ENCODE peak calls at places on chromosomes 13 and 19, in nine cellular contexts. H, Y, Z, L, W, Q, E, R and D are unnamed samples.

GRCh38 chr19:46654621-46655152 is 6.3 kb downstream of the DACT3 start:
- DNase-seq in H (peak), Y (no peak), Z (no peak), L (peak), W (no peak), Q (no peak), E (peak), R (no peak), D (no peak)

GRCh38 chr13:26561636-26562537 is 4.4 kb downstream of the WASF3 start:
- DNase-seq in H (no peak), Y (no peak), Z (no peak), L (peak), W (no peak), Q (no peak), E (peak), R (no peak), D (peak)

GRCh38 chr19:958967-959685 is 25.0 kb upstream of the WDR18 start:
- DNase-seq in H (no peak), Y (no peak), Z (no peak), L (peak), W (no peak), Q (no peak), E (peak), R (no peak), D (peak)

GRCh38 chr13:24293761-24294160 is 15.6 kb upstream of the C1QTNF9 start:
- DNase-seq in H (no peak), Y (no peak), Z (peak), L (no peak), W (no peak), Q (no peak), E (no peak), R (no peak), D (no peak)

GRCh38 chr13:32894589-32895001 is 121.6 kb upstream of the KL start:
- DNase-seq in H (no peak), Y (no peak), Z (no peak), L (no peak), W (no peak), Q (no peak), E (peak), R (no peak), D (peak)

GRCh38 chr13:36251528-36251927 is 37.2 kb upstream of the SOHLH2 start:
- DNase-seq in H (no peak), Y (no peak), Z (no peak), L (no peak), W (no peak), Q (no peak), E (peak), R (no peak), D (peak)

GRCh38 chr13:45472171-45472705 is 7.5 kb downstream of the COG3 start:
- DNase-seq in H (no peak), Y (no peak), Z (no peak), L (no peak), W (no peak), Q (no peak), E (no peak), R (no peak), D (no peak)

GRCh38 chr19:42216653-42217521 is 590 bp downstream of the DEDD2 start:
- DNase-seq in H (peak), Y (no peak), Z (peak), L (peak), W (peak), Q (no peak), E (peak), R (peak), D (peak)

GRCh38 chr13:102312841-102313240 is 89.0 kb downstream of the FGF14 start:
- DNase-seq in H (no peak), Y (no peak), Z (no peak), L (no peak), W (no peak), Q (no peak), E (no peak), R (no peak), D (no peak)

GRCh38 chr13:113407531-113408393 is 43.8 kb upstream of the GRTP1 start:
- DNase-seq in H (peak), Y (no peak), Z (no peak), L (no peak), W (no peak), Q (no peak), E (no peak), R (no peak), D (no peak)

GRCh38 chr19:48029431-48029830 is 14.4 kb downstream of the CABP5 start:
- DNase-seq in H (no peak), Y (no peak), Z (no peak), L (no peak), W (no peak), Q (no peak), E (no peak), R (no peak), D (no peak)

GRCh38 chr19:17244618-17245534 is 843 bp downstream of the NR2F6 start:
- DNase-seq in H (no peak), Y (no peak), Z (peak), L (no peak), W (no peak), Q (no peak), E (no peak), R (peak), D (peak)

GRCh38 chr13:96053003-96053703 is at the start of gene UGGT2:
- DNase-seq in H (peak), Y (no peak), Z (peak), L (peak), W (no peak), Q (peak), E (peak), R (peak), D (peak)

GRCh38 chr19:17358395-17358794 is 18.7 kb downstream of the PLVAP start:
- DNase-seq in H (peak), Y (no peak), Z (no peak), L (no peak), W (no peak), Q (no peak), E (no peak), R (no peak), D (no peak)

GRCh38 chr13:59744747-59745394 is 418.9 kb downstream of the DIAPH3 start:
- DNase-seq in H (no peak), Y (no peak), Z (no peak), L (no peak), W (no peak), Q (no peak), E (peak), R (no peak), D (no peak)

GRCh38 chr13:77136902-77137420 is 110.0 kb upstream of the FBXL3 start:
- DNase-seq in H (no peak), Y (no peak), Z (no peak), L (no peak), W (no peak), Q (no peak), E (peak), R (no peak), D (peak)

GRCh38 chr13:40486518-40487163 is 179.8 kb downstream of the FOXO1 start:
- DNase-seq in H (no peak), Y (no peak), Z (no peak), L (no peak), W (no peak), Q (no peak), E (no peak), R (no peak), D (no peak)

GRCh38 chr13:42337808-42338600 is 66.1 kb downstream of the AKAP11 start:
- DNase-seq in H (no peak), Y (no peak), Z (no peak), L (no peak), W (no peak), Q (no peak), E (no peak), R (no peak), D (no peak)

GRCh38 chr13:45340422-45341033 is 455 bp downstream of the TPT1 start:
- DNase-seq in H (peak), Y (peak), Z (peak), L (peak), W (peak), Q (peak), E (peak), R (peak), D (peak)

GRCh38 chr13:68190826-68191225 is 960.7 kb upstream of the PCDH9 start:
- DNase-seq in H (no peak), Y (no peak), Z (no peak), L (peak), W (no peak), Q (no peak), E (no peak), R (no peak), D (peak)

GRCh38 chr13:80551650-80552497 is 210.9 kb upstream of the SPRY2 start:
- DNase-seq in H (no peak), Y (no peak), Z (no peak), L (no peak), W (no peak), Q (no peak), E (no peak), R (no peak), D (peak)

GRCh38 chr13:51614350-51614786 is 30.1 kb downstream of the WDFY2 start:
- DNase-seq in H (no peak), Y (peak), Z (no peak), L (no peak), W (peak), Q (no peak), E (no peak), R (peak), D (no peak)

GRCh38 chr19:28176193-28176592 is 1036.8 kb downstream of the UQCRFS1 start:
- DNase-seq in H (no peak), Y (no peak), Z (no peak), L (no peak), W (no peak), Q (no peak), E (no peak), R (no peak), D (no peak)

GRCh38 chr13:99677388-99677951 is 176.2 kb downstream of the TM9SF2 start:
- DNase-seq in H (no peak), Y (no peak), Z (no peak), L (no peak), W (no peak), Q (no peak), E (peak), R (no peak), D (no peak)

GRCh38 chr19:50870417-50871089 is 2.7 kb upstream of the KLK2 start:
- DNase-seq in H (no peak), Y (no peak), Z (no peak), L (peak), W (no peak), Q (no peak), E (peak), R (no peak), D (no peak)

GRCh38 chr19:16446108-16447014 is 25.4 kb downstream of the EPS15L1 start:
- DNase-seq in H (no peak), Y (no peak), Z (no peak), L (no peak), W (no peak), Q (no peak), E (no peak), R (no peak), D (no peak)

GRCh38 chr13:45768668-45769067 is 66.5 kb downstream of the CBY2 start:
- DNase-seq in H (no peak), Y (no peak), Z (no peak), L (no peak), W (no peak), Q (no peak), E (no peak), R (no peak), D (no peak)

GRCh38 chr13:92303428-92303827 is 905.0 kb downstream of the GPC5 start:
- DNase-seq in H (no peak), Y (no peak), Z (no peak), L (no peak), W (no peak), Q (no peak), E (peak), R (no peak), D (no peak)

GRCh38 chr19:1070576-1070930 is 3.6 kb downstream of the ARHGAP45 start:
- DNase-seq in H (no peak), Y (no peak), Z (no peak), L (no peak), W (no peak), Q (no peak), E (no peak), R (no peak), D (no peak)

GRCh38 chr13:31094331-31095015 is 67.2 kb downstream of the HSPH1 start:
- DNase-seq in H (no peak), Y (no peak), Z (no peak), L (no peak), W (no peak), Q (no peak), E (no peak), R (no peak), D (peak)

GRCh38 chr19:2976609-2977000 is 759 bp upstream of the TLE6 start:
- DNase-seq in H (no peak), Y (no peak), Z (no peak), L (no peak), W (no peak), Q (no peak), E (no peak), R (no peak), D (no peak)

GRCh38 chr13:37681295-37682032 is 82.9 kb upstream of the POSTN start:
- DNase-seq in H (no peak), Y (no peak), Z (no peak), L (no peak), W (no peak), Q (no peak), E (peak), R (no peak), D (peak)

GRCh38 chr13:71578048-71578447 is 289.0 kb downstream of the DACH1 start:
- DNase-seq in H (no peak), Y (no peak), Z (no peak), L (no peak), W (no peak), Q (no peak), E (no peak), R (no peak), D (no peak)

GRCh38 chr19:21158523-21159135 is 16.8 kb downstream of the ZNF431 start:
- DNase-seq in H (no peak), Y (no peak), Z (no peak), L (no peak), W (no peak), Q (no peak), E (peak), R (no peak), D (peak)

GRCh38 chr19:17902701-17903100 is 30.1 kb upstream of the CCDC124 start:
- DNase-seq in H (no peak), Y (no peak), Z (no peak), L (no peak), W (peak), Q (no peak), E (peak), R (no peak), D (peak)

GRCh38 chr19:34131100-34131499 is 41.2 kb upstream of the LSM14A start:
- DNase-seq in H (no peak), Y (no peak), Z (no peak), L (no peak), W (no peak), Q (no peak), E (no peak), R (no peak), D (peak)

DNA sequence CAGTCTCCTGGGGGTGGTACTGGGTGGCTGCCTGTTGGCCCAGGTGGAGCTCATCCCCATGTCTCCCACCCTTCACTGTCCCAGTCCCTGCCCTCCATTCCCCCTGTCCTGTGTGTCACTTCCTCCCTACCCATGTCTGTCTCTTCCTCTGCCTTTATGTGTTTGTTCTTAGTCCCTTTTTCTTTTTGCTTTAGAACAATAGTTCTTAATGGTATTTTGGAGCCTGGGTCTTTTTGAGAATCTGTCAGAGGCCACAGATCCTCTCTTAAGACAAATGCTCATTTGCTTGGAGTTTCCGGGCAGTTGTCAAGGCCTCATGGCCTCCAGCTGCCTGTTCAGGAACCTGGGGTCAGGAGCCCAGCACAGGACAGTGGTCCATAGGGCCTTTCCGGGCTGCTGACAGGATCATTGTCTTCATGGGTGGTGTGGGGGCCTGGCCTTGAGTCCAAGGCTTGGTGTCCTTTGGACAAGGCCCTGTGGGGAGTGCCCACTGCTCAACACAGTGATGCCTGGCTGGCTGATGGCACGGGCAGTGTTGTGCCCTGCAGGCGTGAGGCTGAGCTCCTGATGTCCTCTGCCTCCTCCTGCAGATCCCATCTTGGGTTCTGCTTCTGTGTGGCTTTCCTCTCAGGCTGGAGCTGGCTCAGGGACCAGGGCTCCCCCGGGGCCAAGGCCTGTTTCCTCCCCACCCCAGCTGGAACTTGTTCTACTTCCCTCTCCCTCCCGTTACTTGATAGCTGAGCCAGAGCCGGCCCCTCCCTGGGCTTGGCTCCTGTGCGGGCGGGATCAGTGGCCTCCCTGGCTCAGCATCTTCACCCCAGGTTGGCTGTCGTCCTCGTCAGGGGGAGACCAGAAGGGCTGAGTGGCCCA is 3.5 kb downstream of the EGLN2 start:
- DNase-seq in H (peak), Y (no peak), Z (peak), L (no peak), W (no peak), Q (peak), E (peak), R (peak), D (peak)
- H3K4me3 ChIP-seq in H (peak), Y (peak), Z (peak), L (peak), W (no peak), Q (peak), E (no peak), R (no peak), D (no peak)

GRCh38 chr19:44653977-44654784 is 10.5 kb downstream of the PVR start:
- DNase-seq in H (peak), Y (peak), Z (peak), L (peak), W (peak), Q (peak), E (peak), R (peak), D (peak)
- TF ChIP-seq CTCF in H (peak), Y (peak), Z (peak), L (peak), W (peak), Q (peak), E (peak), R (peak), D (peak)

DNA sequence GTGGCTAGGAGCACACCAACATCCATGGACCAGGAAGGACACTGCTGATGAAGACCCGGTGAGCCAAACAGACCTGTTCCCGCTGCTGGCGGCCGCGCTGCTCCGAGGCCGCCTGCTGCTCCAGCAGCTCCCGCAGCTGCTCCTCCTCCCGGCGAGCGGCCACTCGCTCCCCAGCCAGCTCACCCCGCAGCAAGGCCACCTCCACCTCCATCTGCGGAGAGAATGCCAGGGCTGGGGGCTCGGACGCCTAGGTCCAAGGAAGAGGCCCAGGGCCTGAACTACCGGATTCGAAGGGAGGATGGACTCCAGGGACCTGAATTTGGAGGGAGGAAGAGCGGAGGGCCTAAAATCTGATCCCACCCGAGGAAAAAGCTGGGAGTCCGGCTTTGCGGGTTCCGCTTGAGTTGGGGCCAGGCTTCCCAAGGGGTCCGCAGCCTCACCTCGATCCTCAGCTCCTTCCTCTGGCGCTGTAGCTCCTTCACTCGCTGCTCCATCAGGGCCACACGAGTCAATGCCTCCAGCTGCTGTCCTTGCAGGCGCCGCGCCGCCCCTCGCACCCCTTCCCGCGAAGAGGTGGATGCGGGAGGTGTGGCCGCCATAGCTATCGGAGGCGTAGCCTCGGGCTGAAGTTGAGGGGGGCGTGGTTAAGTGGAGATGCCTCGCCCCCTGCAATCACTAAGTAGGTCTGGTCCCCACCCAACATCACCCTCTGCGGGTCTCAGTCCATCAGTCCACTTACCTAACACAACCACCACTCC is 2.7 kb downstream of the PHLDB3 start:
- DNase-seq in H (no peak), Y (no peak), Z (no peak), L (no peak), W (no peak), Q (no peak), E (no peak), R (no peak), D (no peak)
- H3K4me3 ChIP-seq in H (no peak), Y (no peak), Z (no peak), L (no peak), W (no peak), Q (no peak), E (no peak), R (no peak), D (no peak)

GRCh38 chr13:111048387-111048786 is 66.7 kb upstream of the ARHGEF7 start:
- DNase-seq in H (no peak), Y (no peak), Z (no peak), L (no peak), W (no peak), Q (no peak), E (no peak), R (no peak), D (no peak)

GRCh38 chr13:111047326-111047725 is 67.8 kb upstream of the ARHGEF7 start:
- DNase-seq in H (no peak), Y (no peak), Z (no peak), L (no peak), W (no peak), Q (no peak), E (no peak), R (no peak), D (no peak)

GRCh38 chr13:111044087-111044830 is 70.9 kb upstream of the ARHGEF7 start:
- DNase-seq in H (no peak), Y (no peak), Z (no peak), L (no peak), W (no peak), Q (no peak), E (no peak), R (no peak), D (no peak)

GRCh38 chr13:111045170-111045569 is 69.9 kb upstream of the ARHGEF7 start:
- DNase-seq in H (no peak), Y (no peak), Z (no peak), L (no peak), W (no peak), Q (no peak), E (no peak), R (no peak), D (no peak)

GRCh38 chr13:111046590-111047141 is 68.4 kb upstream of the ARHGEF7 start:
- DNase-seq in H (no peak), Y (no peak), Z (no peak), L (no peak), W (no peak), Q (no peak), E (peak), R (no peak), D (no peak)
- TF ChIP-seq CTCF in H (peak), Y (no peak), Z (no peak), L (no peak), W (peak), Q (peak), E (peak), R (peak), D (peak)

DNA sequence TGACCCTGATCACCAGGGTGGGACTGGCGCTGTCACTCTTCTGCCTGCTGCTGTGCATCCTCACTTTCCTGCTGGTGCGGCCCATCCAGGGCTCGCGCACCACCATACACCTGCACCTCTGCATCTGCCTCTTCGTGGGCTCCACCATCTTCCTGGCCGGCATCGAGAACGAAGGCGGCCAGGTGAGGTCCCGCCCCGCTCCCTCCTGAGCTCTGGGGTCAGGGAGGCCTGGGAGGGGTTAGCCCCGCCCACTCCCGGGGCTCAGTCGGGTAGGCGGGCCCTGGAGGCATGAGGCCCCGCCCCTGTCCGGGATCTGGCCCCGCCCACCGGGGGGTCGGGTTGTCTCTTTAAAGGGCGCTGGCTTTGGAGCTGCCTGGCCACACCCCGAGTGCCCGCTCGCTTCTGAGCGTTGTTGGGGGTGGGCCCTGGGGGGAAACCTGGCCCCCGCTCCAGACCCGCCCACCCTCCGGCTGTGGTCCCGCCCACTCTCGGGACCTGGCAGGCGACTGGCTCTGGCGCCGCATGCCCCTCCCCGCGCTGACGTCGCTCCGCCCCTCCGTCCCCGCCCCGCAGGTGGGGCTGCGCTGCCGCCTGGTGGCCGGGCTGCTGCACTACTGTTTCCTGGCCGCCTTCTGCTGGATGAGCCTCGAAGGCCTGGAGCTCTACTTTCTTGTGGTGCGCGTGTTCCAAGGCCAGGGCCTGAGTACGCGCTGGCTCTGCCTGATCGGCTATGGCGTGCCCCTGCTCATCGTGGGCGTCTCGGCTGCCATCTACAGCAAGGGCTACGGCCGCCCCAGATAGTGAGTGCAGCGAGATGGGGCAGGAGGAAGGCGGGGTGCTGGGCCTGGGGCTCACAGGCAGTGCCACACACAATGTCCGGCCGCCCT is 13.1 kb downstream of the DDX39A start:
- DNase-seq in H (peak), Y (peak), Z (peak), L (peak), W (peak), Q (peak), E (peak), R (peak), D (peak)
- H3K4me3 ChIP-seq in H (peak), Y (no peak), Z (peak), L (peak), W (no peak), Q (no peak), E (no peak), R (no peak), D (peak)